ENCODE peak calls at places on chromosome 13, in ten cellular contexts. One of them, this sample, is unnamed.

GRCh38 chr13:51556740-51557139 is 27.5 kb upstream of the WDFY2 start:
- DNase-seq in thyroid gland: peak
- DNase-seq in dorsolateral prefrontal cortex: no peak
- DNase-seq in type B pancreatic cell: no peak
- DNase-seq in B cell: no peak
- DNase-seq in foreskin fibroblast: no peak
- DNase-seq in neural progenitor cell: no peak
- DNase-seq in AG04449: no peak
- DNase-seq in left ventricle myocardium inferior: peak
- DNase-seq in HL-60: no peak
- DNase-seq in this sample: no peak

GRCh38 chr13:97224544-97225324 is 2.6 kb downstream of the MBNL2 start:
- DNase-seq in thyroid gland: peak
- DNase-seq in dorsolateral prefrontal cortex: no peak
- DNase-seq in type B pancreatic cell: no peak
- DNase-seq in B cell: peak
- DNase-seq in foreskin fibroblast: no peak
- DNase-seq in neural progenitor cell: no peak
- DNase-seq in AG04449: no peak
- DNase-seq in left ventricle myocardium inferior: no peak
- DNase-seq in HL-60: no peak
- DNase-seq in this sample: no peak

GRCh38 chr13:42047561-42048322 is 706 bp upstream of the DGKH start:
- DNase-seq in thyroid gland: peak
- DNase-seq in dorsolateral prefrontal cortex: peak
- DNase-seq in type B pancreatic cell: no peak
- DNase-seq in B cell: peak
- DNase-seq in foreskin fibroblast: peak
- DNase-seq in neural progenitor cell: peak
- DNase-seq in AG04449: no peak
- DNase-seq in left ventricle myocardium inferior: peak
- DNase-seq in HL-60: no peak
- DNase-seq in this sample: peak

GRCh38 chr13:101552797-101553196 is 100.3 kb downstream of the ITGBL1 start:
- DNase-seq in thyroid gland: no peak
- DNase-seq in dorsolateral prefrontal cortex: no peak
- DNase-seq in type B pancreatic cell: no peak
- DNase-seq in B cell: no peak
- DNase-seq in foreskin fibroblast: peak
- DNase-seq in neural progenitor cell: no peak
- DNase-seq in AG04449: no peak
- DNase-seq in left ventricle myocardium inferior: no peak
- DNase-seq in HL-60: no peak
- DNase-seq in this sample: no peak

GRCh38 chr13:35787937-35788336 is 311.4 kb upstream of the MAB21L1 start:
- DNase-seq in thyroid gland: no peak
- DNase-seq in dorsolateral prefrontal cortex: no peak
- DNase-seq in type B pancreatic cell: no peak
- DNase-seq in B cell: no peak
- DNase-seq in foreskin fibroblast: no peak
- DNase-seq in neural progenitor cell: peak
- DNase-seq in AG04449: no peak
- DNase-seq in left ventricle myocardium inferior: no peak
- DNase-seq in HL-60: no peak
- DNase-seq in this sample: no peak

GRCh38 chr13:73300718-73301425 is 242.1 kb downstream of the KLF5 start:
- DNase-seq in thyroid gland: no peak
- DNase-seq in dorsolateral prefrontal cortex: no peak
- DNase-seq in type B pancreatic cell: no peak
- DNase-seq in B cell: no peak
- DNase-seq in foreskin fibroblast: no peak
- DNase-seq in neural progenitor cell: no peak
- DNase-seq in AG04449: no peak
- DNase-seq in left ventricle myocardium inferior: no peak
- DNase-seq in HL-60: no peak
- DNase-seq in this sample: no peak

GRCh38 chr13:94707400-94708021 is 4.8 kb downstream of the SOX21 start:
- DNase-seq in thyroid gland: no peak
- DNase-seq in dorsolateral prefrontal cortex: no peak
- DNase-seq in type B pancreatic cell: no peak
- DNase-seq in B cell: no peak
- DNase-seq in foreskin fibroblast: no peak
- DNase-seq in neural progenitor cell: peak
- DNase-seq in AG04449: no peak
- DNase-seq in left ventricle myocardium inferior: no peak
- DNase-seq in HL-60: no peak
- DNase-seq in this sample: peak

GRCh38 chr13:106569233-106570095 is 1.5 kb upstream of the ARGLU1 start:
- DNase-seq in thyroid gland: no peak
- DNase-seq in dorsolateral prefrontal cortex: no peak
- DNase-seq in type B pancreatic cell: no peak
- DNase-seq in B cell: no peak
- DNase-seq in foreskin fibroblast: no peak
- DNase-seq in neural progenitor cell: no peak
- DNase-seq in AG04449: no peak
- DNase-seq in left ventricle myocardium inferior: no peak
- DNase-seq in HL-60: no peak
- DNase-seq in this sample: no peak

GRCh38 chr13:44140146-44140545 is 233.5 kb upstream of the SERP2 start:
- DNase-seq in thyroid gland: no peak
- DNase-seq in dorsolateral prefrontal cortex: no peak
- DNase-seq in type B pancreatic cell: no peak
- DNase-seq in B cell: no peak
- DNase-seq in foreskin fibroblast: no peak
- DNase-seq in neural progenitor cell: peak
- DNase-seq in AG04449: no peak
- DNase-seq in left ventricle myocardium inferior: no peak
- DNase-seq in HL-60: no peak
- DNase-seq in this sample: no peak

GRCh38 chr13:29587645-29588044 is 7.8 kb downstream of the SLC7A1 start:
- DNase-seq in thyroid gland: no peak
- DNase-seq in dorsolateral prefrontal cortex: no peak
- DNase-seq in type B pancreatic cell: no peak
- DNase-seq in B cell: no peak
- DNase-seq in foreskin fibroblast: no peak
- DNase-seq in neural progenitor cell: no peak
- DNase-seq in AG04449: no peak
- DNase-seq in left ventricle myocardium inferior: no peak
- DNase-seq in HL-60: no peak
- DNase-seq in this sample: no peak

GRCh38 chr13:73684286-73684685 is 449.9 kb downstream of the KLF12 start:
- DNase-seq in thyroid gland: no peak
- DNase-seq in dorsolateral prefrontal cortex: no peak
- DNase-seq in type B pancreatic cell: no peak
- DNase-seq in B cell: no peak
- DNase-seq in foreskin fibroblast: no peak
- DNase-seq in neural progenitor cell: no peak
- DNase-seq in AG04449: no peak
- DNase-seq in left ventricle myocardium inferior: no peak
- DNase-seq in HL-60: no peak
- DNase-seq in this sample: no peak

GRCh38 chr13:91172160-91172559 is 175.3 kb upstream of the MIR17HG start:
- DNase-seq in thyroid gland: no peak
- DNase-seq in dorsolateral prefrontal cortex: no peak
- DNase-seq in type B pancreatic cell: no peak
- DNase-seq in B cell: no peak
- DNase-seq in foreskin fibroblast: no peak
- DNase-seq in neural progenitor cell: no peak
- DNase-seq in AG04449: no peak
- DNase-seq in left ventricle myocardium inferior: no peak
- DNase-seq in HL-60: no peak
- DNase-seq in this sample: no peak

GRCh38 chr13:91169641-91170040 is 177.8 kb upstream of the MIR17HG start:
- DNase-seq in thyroid gland: no peak
- DNase-seq in dorsolateral prefrontal cortex: no peak
- DNase-seq in type B pancreatic cell: no peak
- DNase-seq in B cell: no peak
- DNase-seq in foreskin fibroblast: no peak
- DNase-seq in neural progenitor cell: peak
- DNase-seq in AG04449: no peak
- DNase-seq in left ventricle myocardium inferior: no peak
- DNase-seq in HL-60: no peak
- DNase-seq in this sample: no peak

GRCh38 chr13:91174886-91175501 is 172.5 kb upstream of the MIR17HG start:
- DNase-seq in thyroid gland: peak
- DNase-seq in dorsolateral prefrontal cortex: no peak
- DNase-seq in type B pancreatic cell: no peak
- DNase-seq in B cell: no peak
- DNase-seq in foreskin fibroblast: no peak
- DNase-seq in neural progenitor cell: no peak
- DNase-seq in AG04449: no peak
- DNase-seq in left ventricle myocardium inferior: no peak
- DNase-seq in HL-60: no peak
- DNase-seq in this sample: no peak
- TF ChIP-seq CTCF in thyroid gland: no peak
- TF ChIP-seq CTCF in dorsolateral prefrontal cortex: no peak
- TF ChIP-seq CTCF in type B pancreatic cell: no peak
- TF ChIP-seq CTCF in B cell: no peak
- TF ChIP-seq CTCF in foreskin fibroblast: no peak
- TF ChIP-seq CTCF in neural progenitor cell: no peak
- TF ChIP-seq CTCF in AG04449: no peak
- TF ChIP-seq CTCF in left ventricle myocardium inferior: no peak
- TF ChIP-seq CTCF in HL-60: no peak
- TF ChIP-seq CTCF in this sample: no peak

GRCh38 chr13:57627663-57628062 is 3.9 kb upstream of the PCDH17 start:
- DNase-seq in thyroid gland: no peak
- DNase-seq in dorsolateral prefrontal cortex: no peak
- DNase-seq in type B pancreatic cell: no peak
- DNase-seq in B cell: peak
- DNase-seq in foreskin fibroblast: no peak
- DNase-seq in neural progenitor cell: peak
- DNase-seq in AG04449: no peak
- DNase-seq in left ventricle myocardium inferior: no peak
- DNase-seq in HL-60: peak
- DNase-seq in this sample: peak
- TF ChIP-seq CTCF in thyroid gland: peak
- TF ChIP-seq CTCF in dorsolateral prefrontal cortex: peak
- TF ChIP-seq CTCF in type B pancreatic cell: peak
- TF ChIP-seq CTCF in B cell: peak
- TF ChIP-seq CTCF in foreskin fibroblast: peak
- TF ChIP-seq CTCF in neural progenitor cell: peak
- TF ChIP-seq CTCF in AG04449: peak
- TF ChIP-seq CTCF in left ventricle myocardium inferior: peak
- TF ChIP-seq CTCF in HL-60: no peak
- TF ChIP-seq CTCF in this sample: peak

GRCh38 chr13:53778937-53779336 is 750.3 kb downstream of the OLFM4 start:
- DNase-seq in thyroid gland: no peak
- DNase-seq in dorsolateral prefrontal cortex: no peak
- DNase-seq in type B pancreatic cell: no peak
- DNase-seq in B cell: no peak
- DNase-seq in foreskin fibroblast: no peak
- DNase-seq in neural progenitor cell: no peak
- DNase-seq in AG04449: no peak
- DNase-seq in left ventricle myocardium inferior: no peak
- DNase-seq in HL-60: no peak
- DNase-seq in this sample: no peak
- TF ChIP-seq CTCF in thyroid gland: no peak
- TF ChIP-seq CTCF in dorsolateral prefrontal cortex: no peak
- TF ChIP-seq CTCF in type B pancreatic cell: peak
- TF ChIP-seq CTCF in B cell: no peak
- TF ChIP-seq CTCF in foreskin fibroblast: no peak
- TF ChIP-seq CTCF in neural progenitor cell: peak
- TF ChIP-seq CTCF in AG04449: no peak
- TF ChIP-seq CTCF in left ventricle myocardium inferior: no peak
- TF ChIP-seq CTCF in HL-60: no peak
- TF ChIP-seq CTCF in this sample: no peak

GRCh38 chr13:23349127-23349897 is 84.2 kb downstream of the SACS start:
- DNase-seq in thyroid gland: no peak
- DNase-seq in dorsolateral prefrontal cortex: no peak
- DNase-seq in type B pancreatic cell: no peak
- DNase-seq in B cell: no peak
- DNase-seq in foreskin fibroblast: peak
- DNase-seq in neural progenitor cell: no peak
- DNase-seq in AG04449: no peak
- DNase-seq in left ventricle myocardium inferior: no peak
- DNase-seq in HL-60: no peak
- DNase-seq in this sample: no peak

GRCh38 chr13:23350009-23350408 is 83.5 kb downstream of the SACS start:
- DNase-seq in thyroid gland: no peak
- DNase-seq in dorsolateral prefrontal cortex: no peak
- DNase-seq in type B pancreatic cell: no peak
- DNase-seq in B cell: no peak
- DNase-seq in foreskin fibroblast: no peak
- DNase-seq in neural progenitor cell: no peak
- DNase-seq in AG04449: no peak
- DNase-seq in left ventricle myocardium inferior: no peak
- DNase-seq in HL-60: no peak
- DNase-seq in this sample: no peak

GRCh38 chr13:23347601-23348000 is 85.9 kb downstream of the SACS start:
- DNase-seq in thyroid gland: no peak
- DNase-seq in dorsolateral prefrontal cortex: no peak
- DNase-seq in type B pancreatic cell: no peak
- DNase-seq in B cell: no peak
- DNase-seq in foreskin fibroblast: no peak
- DNase-seq in neural progenitor cell: no peak
- DNase-seq in AG04449: no peak
- DNase-seq in left ventricle myocardium inferior: no peak
- DNase-seq in HL-60: no peak
- DNase-seq in this sample: no peak

GRCh38 chr13:23344923-23345322 is 88.6 kb downstream of the SACS start:
- DNase-seq in thyroid gland: no peak
- DNase-seq in dorsolateral prefrontal cortex: no peak
- DNase-seq in type B pancreatic cell: no peak
- DNase-seq in B cell: no peak
- DNase-seq in foreskin fibroblast: no peak
- DNase-seq in neural progenitor cell: no peak
- DNase-seq in AG04449: no peak
- DNase-seq in left ventricle myocardium inferior: no peak
- DNase-seq in HL-60: no peak
- DNase-seq in this sample: no peak

DNA sequence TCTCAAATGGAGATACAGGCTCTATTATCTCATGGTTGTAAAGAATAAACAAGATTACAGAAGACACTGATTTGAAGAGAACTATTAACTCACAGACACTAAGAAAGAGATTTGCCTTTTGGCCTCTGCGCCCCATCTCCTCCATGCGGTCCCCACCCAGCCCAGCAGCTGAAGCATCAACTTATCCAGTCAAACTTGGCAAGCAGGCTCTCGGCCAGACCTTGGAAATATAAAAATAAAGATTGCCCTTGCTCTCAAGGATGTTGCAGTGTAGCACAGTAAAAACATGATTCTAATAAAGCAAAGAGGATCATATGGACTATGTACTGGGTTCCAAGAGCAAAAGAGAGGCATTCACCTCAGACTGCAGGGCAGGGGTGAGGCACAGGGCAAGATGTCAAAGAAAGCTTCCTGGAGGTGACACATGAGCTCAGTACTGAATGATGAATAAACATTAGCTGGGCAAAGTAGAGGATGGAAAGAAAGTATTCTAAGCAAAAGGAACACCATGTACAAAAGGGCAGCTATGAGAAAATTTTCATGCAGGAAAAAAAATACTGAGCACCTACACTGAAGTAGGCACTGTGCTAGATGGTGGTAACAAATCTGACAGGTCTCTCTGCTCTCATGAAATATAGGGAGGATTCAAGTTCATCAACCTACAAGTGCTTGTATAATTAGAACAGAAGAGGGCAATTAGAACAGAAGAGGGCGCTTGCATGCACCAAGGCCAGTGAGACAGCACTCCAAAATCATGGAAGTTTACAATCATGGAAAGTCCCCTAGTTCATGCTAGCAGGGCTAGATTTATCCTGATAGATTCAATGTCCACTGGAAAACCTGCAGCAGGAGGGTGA is 85.0 kb downstream of the SACS start:
- DNase-seq in thyroid gland: no peak
- DNase-seq in dorsolateral prefrontal cortex: no peak
- DNase-seq in type B pancreatic cell: no peak
- DNase-seq in B cell: no peak
- DNase-seq in foreskin fibroblast: peak
- DNase-seq in neural progenitor cell: no peak
- DNase-seq in AG04449: no peak
- DNase-seq in left ventricle myocardium inferior: no peak
- DNase-seq in HL-60: no peak
- DNase-seq in this sample: no peak
- TF ChIP-seq CTCF in thyroid gland: no peak
- TF ChIP-seq CTCF in dorsolateral prefrontal cortex: no peak
- TF ChIP-seq CTCF in type B pancreatic cell: no peak
- TF ChIP-seq CTCF in B cell: no peak
- TF ChIP-seq CTCF in foreskin fibroblast: no peak
- TF ChIP-seq CTCF in neural progenitor cell: peak
- TF ChIP-seq CTCF in AG04449: no peak
- TF ChIP-seq CTCF in left ventricle myocardium inferior: peak
- TF ChIP-seq CTCF in HL-60: no peak
- TF ChIP-seq CTCF in this sample: no peak

This sample was measured in GM20000.